ENCODE peak calls at places on chromosome 9, in four cellular contexts. One of them, this sample, is unnamed.

GRCh38 chr9:134570726-134571325 is 70.8 kb upstream of the COL5A1 start:
- DNase-seq in HFF-Myc: no peak
- DNase-seq in AG04450: no peak
- DNase-seq in body of pancreas: peak
- DNase-seq in this sample: no peak

GRCh38 chr9:91039125-91039834 is 237.7 kb downstream of the SYK start:
- DNase-seq in HFF-Myc: no peak
- DNase-seq in AG04450: no peak
- DNase-seq in body of pancreas: no peak
- DNase-seq in this sample: no peak

GRCh38 chr9:5596173-5596572 is 32.7 kb upstream of the RIC1 start:
- DNase-seq in HFF-Myc: no peak
- DNase-seq in AG04450: no peak
- DNase-seq in body of pancreas: no peak
- DNase-seq in this sample: no peak

GRCh38 chr9:120655005-120655622 is 59.2 kb downstream of the MEGF9 start:
- DNase-seq in HFF-Myc: no peak
- DNase-seq in AG04450: no peak
- DNase-seq in body of pancreas: no peak
- DNase-seq in this sample: peak

GRCh38 chr9:34187891-34188240 is 9.0 kb downstream of the UBAP1 start:
- DNase-seq in HFF-Myc: no peak
- DNase-seq in AG04450: no peak
- DNase-seq in body of pancreas: no peak
- DNase-seq in this sample: no peak

GRCh38 chr9:126794441-126794840 is 10.4 kb upstream of the ZBTB43 start:
- DNase-seq in HFF-Myc: no peak
- DNase-seq in AG04450: no peak
- DNase-seq in body of pancreas: no peak
- DNase-seq in this sample: no peak

GRCh38 chr9:19231126-19232035 is 888 bp downstream of the DENND4C start:
- DNase-seq in HFF-Myc: no peak
- DNase-seq in AG04450: no peak
- DNase-seq in body of pancreas: no peak
- DNase-seq in this sample: no peak

GRCh38 chr9:77534376-77535057 is 113.6 kb downstream of the GNA14 start:
- DNase-seq in HFF-Myc: no peak
- DNase-seq in AG04450: no peak
- DNase-seq in body of pancreas: no peak
- DNase-seq in this sample: no peak

GRCh38 chr9:4139201-4139600 is 160.7 kb downstream of the GLIS3 start:
- DNase-seq in HFF-Myc: no peak
- DNase-seq in AG04450: no peak
- DNase-seq in body of pancreas: no peak
- DNase-seq in this sample: no peak

GRCh38 chr9:79912641-79913040 is 340.9 kb downstream of the TLE4 start:
- DNase-seq in HFF-Myc: no peak
- DNase-seq in AG04450: no peak
- DNase-seq in body of pancreas: no peak
- DNase-seq in this sample: no peak

GRCh38 chr9:91572044-91572443 is 148.4 kb upstream of the NFIL3 start:
- DNase-seq in HFF-Myc: no peak
- DNase-seq in AG04450: no peak
- DNase-seq in body of pancreas: no peak
- DNase-seq in this sample: no peak

GRCh38 chr9:127837346-127837745 is 17.1 kb downstream of the ENG start:
- DNase-seq in HFF-Myc: no peak
- DNase-seq in AG04450: no peak
- DNase-seq in body of pancreas: no peak
- DNase-seq in this sample: no peak

GRCh38 chr9:15697459-15697858 is 144.6 kb downstream of the CCDC171 start:
- DNase-seq in HFF-Myc: peak
- DNase-seq in AG04450: peak
- DNase-seq in body of pancreas: no peak
- DNase-seq in this sample: peak

GRCh38 chr9:5857928-5858327 is 25.0 kb upstream of the ERMP1 start:
- DNase-seq in HFF-Myc: no peak
- DNase-seq in AG04450: no peak
- DNase-seq in body of pancreas: no peak
- DNase-seq in this sample: no peak

GRCh38 chr9:89436963-89437625 is 60.8 kb downstream of the SEMA4D start:
- DNase-seq in HFF-Myc: no peak
- DNase-seq in AG04450: no peak
- DNase-seq in body of pancreas: peak
- DNase-seq in this sample: no peak

GRCh38 chr9:135850737-135851136 is 56.6 kb downstream of the CAMSAP1 start:
- DNase-seq in HFF-Myc: no peak
- DNase-seq in AG04450: no peak
- DNase-seq in body of pancreas: no peak
- DNase-seq in this sample: no peak

GRCh38 chr9:130229759-130230158 is 35.8 kb upstream of the HMCN2 start:
- DNase-seq in HFF-Myc: no peak
- DNase-seq in AG04450: no peak
- DNase-seq in body of pancreas: no peak
- DNase-seq in this sample: no peak

GRCh38 chr9:120974921-120975320 is 48.3 kb upstream of the TRAF1 start:
- DNase-seq in HFF-Myc: no peak
- DNase-seq in AG04450: no peak
- DNase-seq in body of pancreas: no peak
- DNase-seq in this sample: no peak

GRCh38 chr9:37262410-37262809 is 142.0 kb downstream of the ZCCHC7 start:
- DNase-seq in HFF-Myc: no peak
- DNase-seq in AG04450: peak
- DNase-seq in body of pancreas: no peak
- DNase-seq in this sample: no peak

GRCh38 chr9:128713411-128713780 is 10.5 kb downstream of the ZDHHC12 start:
- DNase-seq in HFF-Myc: no peak
- DNase-seq in AG04450: no peak
- DNase-seq in body of pancreas: peak
- DNase-seq in this sample: no peak

GRCh38 chr9:104863180-104863883 is 64.6 kb downstream of the ABCA1 start:
- DNase-seq in HFF-Myc: peak
- DNase-seq in AG04450: peak
- DNase-seq in body of pancreas: peak
- DNase-seq in this sample: no peak

GRCh38 chr9:136494531-136495215 is 11.8 kb upstream of the SEC16A start:
- DNase-seq in HFF-Myc: no peak
- DNase-seq in AG04450: no peak
- DNase-seq in body of pancreas: no peak
- DNase-seq in this sample: no peak

GRCh38 chr9:133558191-133559126 is 24.0 kb downstream of the ADAMTSL2 start:
- DNase-seq in HFF-Myc: peak
- DNase-seq in AG04450: peak
- DNase-seq in body of pancreas: no peak
- DNase-seq in this sample: no peak

GRCh38 chr9:122445155-122445749 is 32.5 kb downstream of the OR1J1 start:
- DNase-seq in HFF-Myc: peak
- DNase-seq in AG04450: peak
- DNase-seq in body of pancreas: no peak
- DNase-seq in this sample: no peak

GRCh38 chr9:13163287-13163686 is 116.2 kb downstream of the MPDZ start:
- DNase-seq in HFF-Myc: no peak
- DNase-seq in AG04450: no peak
- DNase-seq in body of pancreas: no peak
- DNase-seq in this sample: no peak

GRCh38 chr9:122819791-122820489 is 8.4 kb downstream of the PDCL start:
- DNase-seq in HFF-Myc: no peak
- DNase-seq in AG04450: no peak
- DNase-seq in body of pancreas: no peak
- DNase-seq in this sample: no peak

GRCh38 chr9:87381746-87382145 is 115.9 kb upstream of the DAPK1 start:
- DNase-seq in HFF-Myc: no peak
- DNase-seq in AG04450: no peak
- DNase-seq in body of pancreas: no peak
- DNase-seq in this sample: no peak

GRCh38 chr9:121201045-121201737 is 478 bp downstream of the RAB14 start:
- DNase-seq in HFF-Myc: no peak
- DNase-seq in AG04450: no peak
- DNase-seq in body of pancreas: no peak
- DNase-seq in this sample: no peak

GRCh38 chr9:13750061-13750460 is 470.6 kb upstream of the MPDZ start:
- DNase-seq in HFF-Myc: no peak
- DNase-seq in AG04450: peak
- DNase-seq in body of pancreas: no peak
- DNase-seq in this sample: peak

GRCh38 chr9:123938401-123938800 is 8.5 kb upstream of the DENND1A start:
- DNase-seq in HFF-Myc: no peak
- DNase-seq in AG04450: no peak
- DNase-seq in body of pancreas: no peak
- DNase-seq in this sample: no peak

GRCh38 chr9:123941535-123942070 is 11.7 kb upstream of the DENND1A start:
- DNase-seq in HFF-Myc: no peak
- DNase-seq in AG04450: no peak
- DNase-seq in body of pancreas: no peak
- DNase-seq in this sample: no peak

GRCh38 chr9:123943671-123944070 is 13.7 kb upstream of the DENND1A start:
- DNase-seq in HFF-Myc: no peak
- DNase-seq in AG04450: no peak
- DNase-seq in body of pancreas: no peak
- DNase-seq in this sample: no peak

GRCh38 chr9:123942542-123942941 is 12.6 kb upstream of the DENND1A start:
- DNase-seq in HFF-Myc: no peak
- DNase-seq in AG04450: no peak
- DNase-seq in body of pancreas: peak
- DNase-seq in this sample: no peak

GRCh38 chr9:123940721-123941534 is 11.0 kb upstream of the DENND1A start:
- DNase-seq in HFF-Myc: no peak
- DNase-seq in AG04450: no peak
- DNase-seq in body of pancreas: no peak
- DNase-seq in this sample: no peak
- TF ChIP-seq CTCF in HFF-Myc: no peak
- TF ChIP-seq CTCF in AG04450: peak
- TF ChIP-seq CTCF in body of pancreas: no peak
- TF ChIP-seq CTCF in this sample: no peak

DNA sequence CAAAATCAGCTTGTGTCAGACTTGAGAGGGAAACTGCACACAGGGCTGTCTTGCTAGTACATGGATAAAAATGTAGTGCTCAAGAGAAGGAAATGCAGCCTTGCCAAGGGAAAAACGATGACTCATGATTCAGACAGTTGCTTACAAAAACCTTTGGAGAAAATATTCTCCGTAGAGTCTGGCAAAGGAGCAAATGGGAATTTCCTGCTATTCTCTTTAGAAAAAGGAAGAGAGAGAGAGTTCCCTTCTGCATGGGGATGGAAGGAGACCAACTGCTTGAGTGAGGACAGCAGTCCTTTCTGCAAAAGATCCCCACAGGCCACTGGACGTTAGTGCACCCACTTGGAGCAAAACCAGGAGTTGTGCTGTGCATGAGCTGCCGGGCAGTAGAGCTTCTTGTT is 7.6 kb downstream of the IFNB1 start:
- DNase-seq in HFF-Myc: peak
- DNase-seq in AG04450: peak
- DNase-seq in body of pancreas: peak
- DNase-seq in this sample: peak
- TF ChIP-seq CTCF in HFF-Myc: peak
- TF ChIP-seq CTCF in AG04450: peak
- TF ChIP-seq CTCF in body of pancreas: no peak
- TF ChIP-seq CTCF in this sample: peak

DNA sequence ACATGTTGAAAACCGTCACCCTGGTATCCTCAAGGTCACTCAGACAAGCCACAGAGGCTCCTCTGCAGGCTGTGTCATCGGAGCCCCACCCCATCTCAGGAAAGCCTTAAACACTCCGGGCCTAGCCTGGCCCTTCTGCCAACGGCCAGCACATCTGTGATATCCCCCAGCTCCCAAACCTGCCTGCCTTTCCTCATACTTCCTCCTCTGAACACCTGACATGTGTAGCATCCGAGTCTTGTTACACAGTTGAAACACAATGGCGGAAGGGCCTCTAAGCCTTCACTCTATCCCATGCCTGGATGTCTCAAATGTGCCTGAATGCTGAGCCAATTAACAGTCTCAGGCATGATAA is 32.9 kb upstream of the TGFBR1 start:
- DNase-seq in HFF-Myc: no peak
- DNase-seq in AG04450: no peak
- DNase-seq in body of pancreas: no peak
- DNase-seq in this sample: no peak
- TF ChIP-seq CTCF in HFF-Myc: no peak
- TF ChIP-seq CTCF in AG04450: no peak
- TF ChIP-seq CTCF in body of pancreas: no peak
- TF ChIP-seq CTCF in this sample: no peak

DNA sequence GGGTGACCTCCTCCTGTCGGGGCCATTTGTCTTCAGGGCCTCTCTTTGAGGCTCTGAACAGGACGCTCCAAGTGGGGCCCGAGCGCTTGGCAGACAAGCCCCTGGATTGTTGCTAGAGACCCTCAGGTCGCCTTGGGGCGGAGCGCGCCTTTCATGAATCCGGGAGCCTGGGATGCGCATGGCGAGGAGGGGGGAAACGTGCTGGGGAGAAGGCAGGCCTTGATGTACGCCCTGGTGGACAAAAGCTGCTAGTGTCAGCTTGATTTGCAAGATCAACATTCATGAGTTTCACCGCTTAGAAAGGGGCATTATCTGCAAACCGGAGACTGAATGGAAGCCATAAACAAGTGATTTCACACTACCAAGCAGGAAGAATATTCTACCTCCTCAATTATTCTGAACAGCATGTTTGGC is 226.3 kb downstream of the SMARCA2 start:
- DNase-seq in HFF-Myc: peak
- DNase-seq in AG04450: peak
- DNase-seq in body of pancreas: peak
- DNase-seq in this sample: peak
- TF ChIP-seq CTCF in HFF-Myc: peak
- TF ChIP-seq CTCF in AG04450: peak
- TF ChIP-seq CTCF in body of pancreas: no peak
- TF ChIP-seq CTCF in this sample: peak

DNA sequence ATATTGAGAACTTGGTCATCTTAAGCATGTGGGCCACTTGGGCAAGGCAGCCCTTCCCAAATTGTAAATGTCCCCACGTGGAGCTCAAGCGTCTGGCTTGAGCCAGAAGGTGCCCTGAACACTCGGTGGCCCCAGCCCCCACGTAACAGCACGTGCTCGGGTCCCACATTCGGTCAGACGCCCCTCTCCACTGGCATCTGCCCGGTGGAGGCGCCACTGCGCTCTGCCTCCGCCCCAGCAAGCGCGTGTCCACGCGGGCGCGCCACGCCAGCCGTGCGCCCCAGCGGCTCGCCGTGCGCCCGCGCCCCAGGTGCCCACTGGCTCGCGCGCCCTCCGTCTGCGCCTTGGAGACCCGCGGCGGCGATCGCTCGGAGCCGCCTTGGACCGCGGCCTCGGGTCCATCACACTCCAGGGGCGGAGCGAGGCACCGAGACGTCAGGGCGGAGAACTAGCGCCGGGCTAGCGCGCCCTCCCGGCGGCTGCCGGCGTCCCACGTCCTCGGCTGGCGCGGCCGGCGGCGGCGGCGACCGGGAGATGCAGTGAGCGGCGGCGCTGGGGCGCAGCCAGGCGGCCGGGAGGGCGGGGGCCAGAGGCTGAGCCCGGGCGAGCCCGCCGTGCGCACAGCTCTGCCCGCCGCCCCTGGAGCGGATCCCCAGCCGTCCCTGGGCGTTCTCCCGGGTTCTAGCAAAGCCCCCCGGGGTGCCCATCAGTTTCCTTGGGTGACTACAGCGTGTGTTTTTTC is at the start of gene PALM2AKAP2:
- DNase-seq in HFF-Myc: peak
- DNase-seq in AG04450: no peak
- DNase-seq in body of pancreas: peak
- DNase-seq in this sample: no peak
- TF ChIP-seq CTCF in HFF-Myc: no peak
- TF ChIP-seq CTCF in AG04450: peak
- TF ChIP-seq CTCF in body of pancreas: no peak
- TF ChIP-seq CTCF in this sample: peak

GRCh38 chr9:10045598-10045997 is 567.2 kb downstream of the PTPRD start:
- DNase-seq in HFF-Myc: no peak
- DNase-seq in AG04450: no peak
- DNase-seq in body of pancreas: no peak
- DNase-seq in this sample: no peak
- TF ChIP-seq CTCF in HFF-Myc: no peak
- TF ChIP-seq CTCF in AG04450: peak
- TF ChIP-seq CTCF in body of pancreas: no peak
- TF ChIP-seq CTCF in this sample: peak